ENCODE peak calls at places on chromosomes 7 and 10, in nine cellular contexts. One of them, this sample, is unnamed.

GRCh38 chr7:116546054-116546453 is 21.2 kb downstream of the CAV1 start:
- DNase-seq in choroid plexus epithelial cell: no peak
- DNase-seq in pancreas: no peak
- DNase-seq in sigmoid colon: no peak
- DNase-seq in fibroblast of lung: no peak
- DNase-seq in tibial artery: no peak
- DNase-seq in foreskin fibroblast: no peak
- DNase-seq in BE2C: no peak
- DNase-seq in uterus: no peak
- DNase-seq in this sample: no peak

GRCh38 chr10:69486922-69487730 is 35.9 kb downstream of the TSPAN15 start:
- DNase-seq in choroid plexus epithelial cell: no peak
- DNase-seq in pancreas: no peak
- DNase-seq in sigmoid colon: no peak
- DNase-seq in fibroblast of lung: no peak
- DNase-seq in tibial artery: no peak
- DNase-seq in foreskin fibroblast: no peak
- DNase-seq in BE2C: peak
- DNase-seq in uterus: no peak
- DNase-seq in this sample: no peak

GRCh38 chr10:100997364-100998182 is 2.0 kb upstream of the LZTS2 start:
- DNase-seq in choroid plexus epithelial cell: peak
- DNase-seq in pancreas: peak
- DNase-seq in sigmoid colon: peak
- DNase-seq in fibroblast of lung: peak
- DNase-seq in tibial artery: peak
- DNase-seq in foreskin fibroblast: peak
- DNase-seq in BE2C: peak
- DNase-seq in uterus: peak
- DNase-seq in this sample: peak

GRCh38 chr7:96720843-96721242 is 11.2 kb upstream of the SEM1 start:
- DNase-seq in choroid plexus epithelial cell: peak
- DNase-seq in pancreas: no peak
- DNase-seq in sigmoid colon: no peak
- DNase-seq in fibroblast of lung: no peak
- DNase-seq in tibial artery: no peak
- DNase-seq in foreskin fibroblast: peak
- DNase-seq in BE2C: no peak
- DNase-seq in uterus: no peak
- DNase-seq in this sample: no peak

GRCh38 chr7:66921918-66922486 is 977 bp downstream of the TMEM248 start:
- DNase-seq in choroid plexus epithelial cell: peak
- DNase-seq in pancreas: no peak
- DNase-seq in sigmoid colon: no peak
- DNase-seq in fibroblast of lung: peak
- DNase-seq in tibial artery: no peak
- DNase-seq in foreskin fibroblast: no peak
- DNase-seq in BE2C: no peak
- DNase-seq in uterus: no peak
- DNase-seq in this sample: no peak

GRCh38 chr10:120713573-120713972 is 137.6 kb upstream of the WDR11 start:
- DNase-seq in choroid plexus epithelial cell: no peak
- DNase-seq in pancreas: no peak
- DNase-seq in sigmoid colon: no peak
- DNase-seq in fibroblast of lung: no peak
- DNase-seq in tibial artery: no peak
- DNase-seq in foreskin fibroblast: no peak
- DNase-seq in BE2C: no peak
- DNase-seq in uterus: no peak
- DNase-seq in this sample: no peak

GRCh38 chr10:92239600-92240288 is 51.1 kb downstream of the CPEB3 start:
- DNase-seq in choroid plexus epithelial cell: peak
- DNase-seq in pancreas: peak
- DNase-seq in sigmoid colon: peak
- DNase-seq in fibroblast of lung: peak
- DNase-seq in tibial artery: peak
- DNase-seq in foreskin fibroblast: no peak
- DNase-seq in BE2C: peak
- DNase-seq in uterus: peak
- DNase-seq in this sample: peak

GRCh38 chr10:49750546-49750945 is 11.6 kb downstream of the OGDHL start:
- DNase-seq in choroid plexus epithelial cell: no peak
- DNase-seq in pancreas: no peak
- DNase-seq in sigmoid colon: no peak
- DNase-seq in fibroblast of lung: no peak
- DNase-seq in tibial artery: no peak
- DNase-seq in foreskin fibroblast: no peak
- DNase-seq in BE2C: no peak
- DNase-seq in uterus: no peak
- DNase-seq in this sample: no peak

GRCh38 chr7:157355784-157356511 is 19.1 kb downstream of the DNAJB6 start:
- DNase-seq in choroid plexus epithelial cell: peak
- DNase-seq in pancreas: no peak
- DNase-seq in sigmoid colon: no peak
- DNase-seq in fibroblast of lung: peak
- DNase-seq in tibial artery: peak
- DNase-seq in foreskin fibroblast: peak
- DNase-seq in BE2C: no peak
- DNase-seq in uterus: no peak
- DNase-seq in this sample: peak

GRCh38 chr7:1892011-1892965 is 222.2 kb downstream of the ELFN1 start:
- DNase-seq in choroid plexus epithelial cell: no peak
- DNase-seq in pancreas: no peak
- DNase-seq in sigmoid colon: no peak
- DNase-seq in fibroblast of lung: no peak
- DNase-seq in tibial artery: no peak
- DNase-seq in foreskin fibroblast: no peak
- DNase-seq in BE2C: no peak
- DNase-seq in uterus: no peak
- DNase-seq in this sample: no peak

GRCh38 chr7:45484094-45484493 is 90.1 kb upstream of the ADCY1 start:
- DNase-seq in choroid plexus epithelial cell: no peak
- DNase-seq in pancreas: no peak
- DNase-seq in sigmoid colon: no peak
- DNase-seq in fibroblast of lung: no peak
- DNase-seq in tibial artery: no peak
- DNase-seq in foreskin fibroblast: no peak
- DNase-seq in BE2C: no peak
- DNase-seq in uterus: no peak
- DNase-seq in this sample: no peak

GRCh38 chr7:36761835-36762234 is 37.5 kb upstream of the AOAH start:
- DNase-seq in choroid plexus epithelial cell: no peak
- DNase-seq in pancreas: no peak
- DNase-seq in sigmoid colon: no peak
- DNase-seq in fibroblast of lung: no peak
- DNase-seq in tibial artery: no peak
- DNase-seq in foreskin fibroblast: no peak
- DNase-seq in BE2C: no peak
- DNase-seq in uterus: no peak
- DNase-seq in this sample: no peak

GRCh38 chr10:97138174-97138573 is 47.6 kb downstream of the SLIT1 start:
- DNase-seq in choroid plexus epithelial cell: no peak
- DNase-seq in pancreas: no peak
- DNase-seq in sigmoid colon: no peak
- DNase-seq in fibroblast of lung: no peak
- DNase-seq in tibial artery: peak
- DNase-seq in foreskin fibroblast: no peak
- DNase-seq in BE2C: no peak
- DNase-seq in uterus: no peak
- DNase-seq in this sample: no peak

GRCh38 chr10:119815671-119816070 is 57.0 kb downstream of the MCMBP start:
- DNase-seq in choroid plexus epithelial cell: no peak
- DNase-seq in pancreas: no peak
- DNase-seq in sigmoid colon: no peak
- DNase-seq in fibroblast of lung: no peak
- DNase-seq in tibial artery: no peak
- DNase-seq in foreskin fibroblast: no peak
- DNase-seq in BE2C: no peak
- DNase-seq in uterus: no peak
- DNase-seq in this sample: no peak

GRCh38 chr7:31478744-31479143 is 35.1 kb upstream of the ITPRID1 start:
- DNase-seq in choroid plexus epithelial cell: no peak
- DNase-seq in pancreas: no peak
- DNase-seq in sigmoid colon: no peak
- DNase-seq in fibroblast of lung: no peak
- DNase-seq in tibial artery: no peak
- DNase-seq in foreskin fibroblast: no peak
- DNase-seq in BE2C: no peak
- DNase-seq in uterus: no peak
- DNase-seq in this sample: no peak

GRCh38 chr7:4131043-4131442 is 551.1 kb upstream of the FOXK1 start:
- DNase-seq in choroid plexus epithelial cell: no peak
- DNase-seq in pancreas: no peak
- DNase-seq in sigmoid colon: peak
- DNase-seq in fibroblast of lung: no peak
- DNase-seq in tibial artery: peak
- DNase-seq in foreskin fibroblast: no peak
- DNase-seq in BE2C: no peak
- DNase-seq in uterus: no peak
- DNase-seq in this sample: no peak

GRCh38 chr10:3763035-3763456 is 22.0 kb downstream of the KLF6 start:
- DNase-seq in choroid plexus epithelial cell: peak
- DNase-seq in pancreas: no peak
- DNase-seq in sigmoid colon: no peak
- DNase-seq in fibroblast of lung: peak
- DNase-seq in tibial artery: no peak
- DNase-seq in foreskin fibroblast: no peak
- DNase-seq in BE2C: no peak
- DNase-seq in uterus: no peak
- DNase-seq in this sample: no peak
- H3K4me3 ChIP-seq in choroid plexus epithelial cell: no peak
- H3K4me3 ChIP-seq in pancreas: no peak
- H3K4me3 ChIP-seq in sigmoid colon: no peak
- H3K4me3 ChIP-seq in fibroblast of lung: no peak
- H3K4me3 ChIP-seq in tibial artery: no peak
- H3K4me3 ChIP-seq in foreskin fibroblast: no peak
- H3K4me3 ChIP-seq in BE2C: no peak
- H3K4me3 ChIP-seq in uterus: no peak
- H3K4me3 ChIP-seq in this sample: no peak

DNA sequence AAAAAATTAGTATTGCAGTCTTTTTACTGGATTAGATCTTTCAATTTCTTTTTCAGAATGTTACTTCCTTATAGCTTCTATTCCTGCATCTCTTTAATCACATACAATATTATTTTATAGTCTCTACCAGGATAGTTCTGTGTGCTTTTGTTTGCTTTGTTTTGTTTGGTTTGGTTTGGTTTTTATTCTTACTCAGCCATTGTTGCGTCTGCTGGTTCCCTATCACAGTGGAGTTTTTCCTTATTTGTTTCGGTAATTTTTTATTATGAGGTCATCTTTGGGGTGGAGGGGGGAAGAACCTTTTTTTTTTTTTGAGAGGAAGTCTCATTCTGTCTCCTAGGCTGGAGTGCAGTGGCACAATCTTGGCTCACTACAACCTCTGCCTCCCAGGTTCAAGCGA is 9.0 kb upstream of the BAIAP2L1 start:
- DNase-seq in choroid plexus epithelial cell: no peak
- DNase-seq in pancreas: no peak
- DNase-seq in sigmoid colon: no peak
- DNase-seq in fibroblast of lung: no peak
- DNase-seq in tibial artery: no peak
- DNase-seq in foreskin fibroblast: no peak
- DNase-seq in BE2C: no peak
- DNase-seq in uterus: no peak
- DNase-seq in this sample: no peak
- TF ChIP-seq CTCF in choroid plexus epithelial cell: no peak
- TF ChIP-seq CTCF in pancreas: no peak
- TF ChIP-seq CTCF in sigmoid colon: no peak
- TF ChIP-seq CTCF in fibroblast of lung: no peak
- TF ChIP-seq CTCF in tibial artery: no peak
- TF ChIP-seq CTCF in foreskin fibroblast: no peak
- TF ChIP-seq CTCF in BE2C: no peak
- TF ChIP-seq CTCF in uterus: no peak
- TF ChIP-seq CTCF in this sample: no peak

GRCh38 chr7:143901360-143901709 is 641 bp downstream of the TCAF1 start:
- DNase-seq in choroid plexus epithelial cell: peak
- DNase-seq in pancreas: peak
- DNase-seq in sigmoid colon: peak
- DNase-seq in fibroblast of lung: peak
- DNase-seq in tibial artery: peak
- DNase-seq in foreskin fibroblast: peak
- DNase-seq in BE2C: peak
- DNase-seq in uterus: peak
- DNase-seq in this sample: peak

GRCh38 chr7:143901710-143902587 is at the start of gene TCAF1:
- DNase-seq in choroid plexus epithelial cell: peak
- DNase-seq in pancreas: peak
- DNase-seq in sigmoid colon: peak
- DNase-seq in fibroblast of lung: peak
- DNase-seq in tibial artery: peak
- DNase-seq in foreskin fibroblast: peak
- DNase-seq in BE2C: peak
- DNase-seq in uterus: peak
- DNase-seq in this sample: peak

GRCh38 chr7:143898810-143899209 is 3.2 kb downstream of the TCAF1 start:
- DNase-seq in choroid plexus epithelial cell: no peak
- DNase-seq in pancreas: no peak
- DNase-seq in sigmoid colon: no peak
- DNase-seq in fibroblast of lung: no peak
- DNase-seq in tibial artery: no peak
- DNase-seq in foreskin fibroblast: no peak
- DNase-seq in BE2C: no peak
- DNase-seq in uterus: no peak
- DNase-seq in this sample: no peak

GRCh38 chr7:143896667-143897066 is 5.3 kb downstream of the TCAF1 start:
- DNase-seq in choroid plexus epithelial cell: no peak
- DNase-seq in pancreas: no peak
- DNase-seq in sigmoid colon: no peak
- DNase-seq in fibroblast of lung: no peak
- DNase-seq in tibial artery: no peak
- DNase-seq in foreskin fibroblast: no peak
- DNase-seq in BE2C: no peak
- DNase-seq in uterus: no peak
- DNase-seq in this sample: no peak

DNA sequence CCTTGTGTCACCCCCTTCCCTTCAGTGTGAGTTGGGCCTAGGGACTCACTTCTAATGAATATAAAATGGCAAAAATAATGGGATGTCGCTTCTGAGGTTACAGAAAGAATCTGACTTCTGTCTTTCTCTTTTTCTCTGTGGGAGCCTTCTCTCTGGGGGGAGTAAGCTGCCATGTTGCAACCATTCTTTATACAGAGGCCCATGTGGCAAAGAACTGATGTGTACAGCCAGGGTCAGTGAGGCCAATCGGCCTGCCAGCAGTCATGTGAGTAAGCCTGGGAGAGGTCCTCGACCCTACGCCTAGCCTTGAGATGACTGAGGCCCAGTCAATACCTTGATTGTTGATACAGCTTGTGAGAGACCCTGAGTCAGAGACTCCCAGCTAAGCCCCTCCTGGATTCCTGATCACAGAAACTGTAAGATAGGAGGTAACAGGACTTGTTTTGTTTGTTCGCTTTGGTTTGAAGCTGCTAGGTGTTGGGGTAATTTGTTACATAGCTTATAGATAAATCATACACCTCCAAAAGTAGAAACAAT is 1.7 kb downstream of the TCAF1 start:
- DNase-seq in choroid plexus epithelial cell: peak
- DNase-seq in pancreas: no peak
- DNase-seq in sigmoid colon: no peak
- DNase-seq in fibroblast of lung: peak
- DNase-seq in tibial artery: no peak
- DNase-seq in foreskin fibroblast: peak
- DNase-seq in BE2C: no peak
- DNase-seq in uterus: no peak
- DNase-seq in this sample: no peak
- H3K4me3 ChIP-seq in choroid plexus epithelial cell: peak
- H3K4me3 ChIP-seq in pancreas: peak
- H3K4me3 ChIP-seq in sigmoid colon: peak
- H3K4me3 ChIP-seq in fibroblast of lung: peak
- H3K4me3 ChIP-seq in tibial artery: peak
- H3K4me3 ChIP-seq in foreskin fibroblast: peak
- H3K4me3 ChIP-seq in BE2C: peak
- H3K4me3 ChIP-seq in uterus: no peak
- H3K4me3 ChIP-seq in this sample: peak

GRCh38 chr7:98056580-98056979 is 50.1 kb upstream of the LMTK2 start:
- DNase-seq in choroid plexus epithelial cell: no peak
- DNase-seq in pancreas: no peak
- DNase-seq in sigmoid colon: no peak
- DNase-seq in fibroblast of lung: no peak
- DNase-seq in tibial artery: no peak
- DNase-seq in foreskin fibroblast: no peak
- DNase-seq in BE2C: no peak
- DNase-seq in uterus: no peak
- DNase-seq in this sample: no peak
- TF ChIP-seq CTCF in choroid plexus epithelial cell: no peak
- TF ChIP-seq CTCF in pancreas: no peak
- TF ChIP-seq CTCF in sigmoid colon: no peak
- TF ChIP-seq CTCF in fibroblast of lung: no peak
- TF ChIP-seq CTCF in tibial artery: no peak
- TF ChIP-seq CTCF in foreskin fibroblast: no peak
- TF ChIP-seq CTCF in BE2C: no peak
- TF ChIP-seq CTCF in uterus: no peak
- TF ChIP-seq CTCF in this sample: no peak